ENCODE peak calls at places on chromosomes 2 and 18, in ten cellular contexts. One of them, this sample, is unnamed.

GRCh38 chr2:229654437-229654836 is 59.9 kb downstream of the DNER start:
- DNase-seq in cardiac muscle cell: no peak
- DNase-seq in Peyer's patch: no peak
- DNase-seq in kidney: no peak
- DNase-seq in pancreas: no peak
- DNase-seq in psoas muscle: no peak
- DNase-seq in upper lobe of right lung: no peak
- DNase-seq in transverse colon: no peak
- DNase-seq in GM12878: no peak
- DNase-seq in colonic mucosa: no peak
- DNase-seq in this sample: no peak

GRCh38 chr18:71028285-71028762 is 739.5 kb downstream of the SOCS6 start:
- DNase-seq in cardiac muscle cell: peak; percentile 64
- DNase-seq in Peyer's patch: no peak
- DNase-seq in kidney: no peak
- DNase-seq in pancreas: no peak
- DNase-seq in psoas muscle: peak; percentile 41
- DNase-seq in upper lobe of right lung: no peak
- DNase-seq in transverse colon: no peak
- DNase-seq in GM12878: no peak
- DNase-seq in colonic mucosa: no peak
- DNase-seq in this sample: no peak

GRCh38 chr2:240619506-240620148 is 5.7 kb upstream of the GPR35 start:
- DNase-seq in cardiac muscle cell: no peak
- DNase-seq in Peyer's patch: peak; percentile 43
- DNase-seq in kidney: no peak
- DNase-seq in pancreas: no peak
- DNase-seq in psoas muscle: peak; percentile 43
- DNase-seq in upper lobe of right lung: peak; percentile 68
- DNase-seq in transverse colon: no peak
- DNase-seq in GM12878: no peak
- DNase-seq in colonic mucosa: no peak
- DNase-seq in this sample: no peak

GRCh38 chr2:190679813-190680591 is 31.1 kb downstream of the NAB1 start:
- DNase-seq in cardiac muscle cell: peak; percentile 49
- DNase-seq in Peyer's patch: peak; percentile 84
- DNase-seq in kidney: peak; percentile 70
- DNase-seq in pancreas: peak; percentile 38
- DNase-seq in psoas muscle: peak; percentile 68
- DNase-seq in upper lobe of right lung: peak; percentile 74
- DNase-seq in transverse colon: peak; percentile 73
- DNase-seq in GM12878: peak; percentile 54
- DNase-seq in colonic mucosa: peak; percentile 68
- DNase-seq in this sample: peak; percentile 59

GRCh38 chr18:58337285-58337684 is 291.6 kb downstream of the ALPK2 start:
- DNase-seq in cardiac muscle cell: no peak
- DNase-seq in Peyer's patch: no peak
- DNase-seq in kidney: no peak
- DNase-seq in pancreas: no peak
- DNase-seq in psoas muscle: no peak
- DNase-seq in upper lobe of right lung: no peak
- DNase-seq in transverse colon: no peak
- DNase-seq in GM12878: no peak
- DNase-seq in colonic mucosa: no peak
- DNase-seq in this sample: no peak

GRCh38 chr18:36536426-36536825 is 238.9 kb downstream of the FHOD3 start:
- DNase-seq in cardiac muscle cell: no peak
- DNase-seq in Peyer's patch: no peak
- DNase-seq in kidney: no peak
- DNase-seq in pancreas: no peak
- DNase-seq in psoas muscle: no peak
- DNase-seq in upper lobe of right lung: no peak
- DNase-seq in transverse colon: no peak
- DNase-seq in GM12878: no peak
- DNase-seq in colonic mucosa: no peak
- DNase-seq in this sample: no peak

GRCh38 chr2:112818094-112818902 is 18.3 kb downstream of the IL1B start:
- DNase-seq in cardiac muscle cell: peak; percentile 41
- DNase-seq in Peyer's patch: no peak
- DNase-seq in kidney: no peak
- DNase-seq in pancreas: no peak
- DNase-seq in psoas muscle: no peak
- DNase-seq in upper lobe of right lung: no peak
- DNase-seq in transverse colon: no peak
- DNase-seq in GM12878: no peak
- DNase-seq in colonic mucosa: no peak
- DNase-seq in this sample: no peak

GRCh38 chr2:96764253-96764637 is 3.5 kb downstream of the CNNM4 start:
- DNase-seq in cardiac muscle cell: no peak
- DNase-seq in Peyer's patch: no peak
- DNase-seq in kidney: no peak
- DNase-seq in pancreas: no peak
- DNase-seq in psoas muscle: no peak
- DNase-seq in upper lobe of right lung: peak; percentile 68
- DNase-seq in transverse colon: peak; percentile 51
- DNase-seq in GM12878: no peak
- DNase-seq in colonic mucosa: no peak
- DNase-seq in this sample: no peak

GRCh38 chr18:23053756-23054457 is 81.4 kb upstream of the CABLES1 start:
- DNase-seq in cardiac muscle cell: peak; percentile 73
- DNase-seq in Peyer's patch: no peak
- DNase-seq in kidney: no peak
- DNase-seq in pancreas: no peak
- DNase-seq in psoas muscle: no peak
- DNase-seq in upper lobe of right lung: no peak
- DNase-seq in transverse colon: no peak
- DNase-seq in GM12878: no peak
- DNase-seq in colonic mucosa: no peak
- DNase-seq in this sample: no peak

GRCh38 chr2:85867121-85867520 is 21.7 kb downstream of the ST3GAL5 start:
- DNase-seq in cardiac muscle cell: no peak
- DNase-seq in Peyer's patch: no peak
- DNase-seq in kidney: no peak
- DNase-seq in pancreas: no peak
- DNase-seq in psoas muscle: no peak
- DNase-seq in upper lobe of right lung: no peak
- DNase-seq in transverse colon: no peak
- DNase-seq in GM12878: no peak
- DNase-seq in colonic mucosa: no peak
- DNase-seq in this sample: no peak

GRCh38 chr2:66717491-66717890 is 282.6 kb downstream of the MEIS1 start:
- DNase-seq in cardiac muscle cell: peak; percentile 19
- DNase-seq in Peyer's patch: no peak
- DNase-seq in kidney: no peak
- DNase-seq in pancreas: no peak
- DNase-seq in psoas muscle: no peak
- DNase-seq in upper lobe of right lung: no peak
- DNase-seq in transverse colon: no peak
- DNase-seq in GM12878: no peak
- DNase-seq in colonic mucosa: no peak
- DNase-seq in this sample: no peak

GRCh38 chr2:189393440-189394111 is 47.7 kb upstream of the WDR75 start:
- DNase-seq in cardiac muscle cell: peak; percentile 90
- DNase-seq in Peyer's patch: no peak
- DNase-seq in kidney: no peak
- DNase-seq in pancreas: no peak
- DNase-seq in psoas muscle: no peak
- DNase-seq in upper lobe of right lung: no peak
- DNase-seq in transverse colon: no peak
- DNase-seq in GM12878: no peak
- DNase-seq in colonic mucosa: no peak
- DNase-seq in this sample: no peak

GRCh38 chr2:47007221-47007825 is 91.7 kb upstream of the MCFD2 start:
- DNase-seq in cardiac muscle cell: no peak
- DNase-seq in Peyer's patch: no peak
- DNase-seq in kidney: peak; percentile 59
- DNase-seq in pancreas: no peak
- DNase-seq in psoas muscle: no peak
- DNase-seq in upper lobe of right lung: no peak
- DNase-seq in transverse colon: no peak
- DNase-seq in GM12878: no peak
- DNase-seq in colonic mucosa: no peak
- DNase-seq in this sample: no peak

GRCh38 chr2:224173882-224174415 is 134.9 kb upstream of the SERPINE2 start:
- DNase-seq in cardiac muscle cell: no peak
- DNase-seq in Peyer's patch: no peak
- DNase-seq in kidney: no peak
- DNase-seq in pancreas: no peak
- DNase-seq in psoas muscle: no peak
- DNase-seq in upper lobe of right lung: no peak
- DNase-seq in transverse colon: no peak
- DNase-seq in GM12878: no peak
- DNase-seq in colonic mucosa: no peak
- DNase-seq in this sample: no peak

GRCh38 chr2:6692061-6692460 is 173.6 kb downstream of the CMPK2 start:
- DNase-seq in cardiac muscle cell: no peak
- DNase-seq in Peyer's patch: no peak
- DNase-seq in kidney: no peak
- DNase-seq in pancreas: no peak
- DNase-seq in psoas muscle: no peak
- DNase-seq in upper lobe of right lung: no peak
- DNase-seq in transverse colon: no peak
- DNase-seq in GM12878: no peak
- DNase-seq in colonic mucosa: no peak
- DNase-seq in this sample: no peak

GRCh38 chr2:19739256-19739655 is 162.5 kb downstream of the TTC32 start:
- DNase-seq in cardiac muscle cell: no peak
- DNase-seq in Peyer's patch: no peak
- DNase-seq in kidney: no peak
- DNase-seq in pancreas: no peak
- DNase-seq in psoas muscle: peak; percentile 67
- DNase-seq in upper lobe of right lung: no peak
- DNase-seq in transverse colon: no peak
- DNase-seq in GM12878: no peak
- DNase-seq in colonic mucosa: no peak
- DNase-seq in this sample: no peak

GRCh38 chr18:47035156-47035671 is at the start of gene ELOA2:
- DNase-seq in cardiac muscle cell: no peak
- DNase-seq in Peyer's patch: no peak
- DNase-seq in kidney: no peak
- DNase-seq in pancreas: no peak
- DNase-seq in psoas muscle: no peak
- DNase-seq in upper lobe of right lung: no peak
- DNase-seq in transverse colon: no peak
- DNase-seq in GM12878: no peak
- DNase-seq in colonic mucosa: no peak
- DNase-seq in this sample: no peak

GRCh38 chr2:27353762-27354596 is 2.6 kb downstream of the GTF3C2 start:
- DNase-seq in cardiac muscle cell: peak; percentile 32
- DNase-seq in Peyer's patch: no peak
- DNase-seq in kidney: no peak
- DNase-seq in pancreas: no peak
- DNase-seq in psoas muscle: peak; percentile 70
- DNase-seq in upper lobe of right lung: no peak
- DNase-seq in transverse colon: no peak
- DNase-seq in GM12878: no peak
- DNase-seq in colonic mucosa: no peak
- DNase-seq in this sample: no peak

GRCh38 chr2:120947982-120948661 is 212.5 kb downstream of the GLI2 start:
- DNase-seq in cardiac muscle cell: no peak
- DNase-seq in Peyer's patch: no peak
- DNase-seq in kidney: no peak
- DNase-seq in pancreas: no peak
- DNase-seq in psoas muscle: no peak
- DNase-seq in upper lobe of right lung: no peak
- DNase-seq in transverse colon: no peak
- DNase-seq in GM12878: no peak
- DNase-seq in colonic mucosa: no peak
- DNase-seq in this sample: no peak
- TF ChIP-seq CTCF in cardiac muscle cell: no peak
- TF ChIP-seq CTCF in Peyer's patch: no peak
- TF ChIP-seq CTCF in kidney: no peak
- TF ChIP-seq CTCF in pancreas: no peak
- TF ChIP-seq CTCF in psoas muscle: no peak
- TF ChIP-seq CTCF in upper lobe of right lung: no peak
- TF ChIP-seq CTCF in transverse colon: no peak
- TF ChIP-seq CTCF in GM12878: no peak
- TF ChIP-seq CTCF in colonic mucosa: no peak
- TF ChIP-seq CTCF in this sample: no peak

GRCh38 chr2:160489096-160489495 is 4.5 kb downstream of the RBMS1 start:
- DNase-seq in cardiac muscle cell: no peak
- DNase-seq in Peyer's patch: no peak
- DNase-seq in kidney: no peak
- DNase-seq in pancreas: no peak
- DNase-seq in psoas muscle: no peak
- DNase-seq in upper lobe of right lung: no peak
- DNase-seq in transverse colon: no peak
- DNase-seq in GM12878: no peak
- DNase-seq in colonic mucosa: no peak
- DNase-seq in this sample: no peak
- H3K4me1 ChIP-seq in cardiac muscle cell: peaks cover 11% of the 10 kb centered on the region
- H3K4me1 ChIP-seq in Peyer's patch: no peaks in the 10 kb centered on the region
- H3K4me1 ChIP-seq in kidney: peaks cover 3% of the 10 kb centered on the region
- H3K4me1 ChIP-seq in pancreas: no peaks in the 10 kb centered on the region
- H3K4me1 ChIP-seq in psoas muscle: peaks cover 29% of the 10 kb centered on the region
- H3K4me1 ChIP-seq in upper lobe of right lung: peaks cover 24% of the 10 kb centered on the region
- H3K4me1 ChIP-seq in transverse colon: peaks cover 3% of the 10 kb centered on the region
- H3K4me1 ChIP-seq in GM12878: no peaks in the 10 kb centered on the region
- H3K4me1 ChIP-seq in colonic mucosa: no peaks in the 10 kb centered on the region
- H3K4me1 ChIP-seq in this sample: peaks cover 65% of the 10 kb centered on the region

GRCh38 chr2:146642066-146642465 is 1202.8 kb upstream of the ACVR2A start:
- DNase-seq in cardiac muscle cell: no peak
- DNase-seq in Peyer's patch: no peak
- DNase-seq in kidney: peak; percentile 52
- DNase-seq in pancreas: no peak
- DNase-seq in psoas muscle: no peak
- DNase-seq in upper lobe of right lung: no peak
- DNase-seq in transverse colon: no peak
- DNase-seq in GM12878: no peak
- DNase-seq in colonic mucosa: no peak
- DNase-seq in this sample: no peak
- H3K4me3 ChIP-seq in cardiac muscle cell: no peak overlapping the region
- H3K4me3 ChIP-seq in Peyer's patch: no peak overlapping the region
- H3K4me3 ChIP-seq in kidney: no peak overlapping the region
- H3K4me3 ChIP-seq in pancreas: no peak overlapping the region
- H3K4me3 ChIP-seq in psoas muscle: no peak overlapping the region
- H3K4me3 ChIP-seq in upper lobe of right lung: no peak overlapping the region
- H3K4me3 ChIP-seq in transverse colon: no peak overlapping the region
- H3K4me3 ChIP-seq in GM12878: no peak overlapping the region
- H3K4me3 ChIP-seq in colonic mucosa: no peak overlapping the region
- H3K4me3 ChIP-seq in this sample: no peak overlapping the region

DNA sequence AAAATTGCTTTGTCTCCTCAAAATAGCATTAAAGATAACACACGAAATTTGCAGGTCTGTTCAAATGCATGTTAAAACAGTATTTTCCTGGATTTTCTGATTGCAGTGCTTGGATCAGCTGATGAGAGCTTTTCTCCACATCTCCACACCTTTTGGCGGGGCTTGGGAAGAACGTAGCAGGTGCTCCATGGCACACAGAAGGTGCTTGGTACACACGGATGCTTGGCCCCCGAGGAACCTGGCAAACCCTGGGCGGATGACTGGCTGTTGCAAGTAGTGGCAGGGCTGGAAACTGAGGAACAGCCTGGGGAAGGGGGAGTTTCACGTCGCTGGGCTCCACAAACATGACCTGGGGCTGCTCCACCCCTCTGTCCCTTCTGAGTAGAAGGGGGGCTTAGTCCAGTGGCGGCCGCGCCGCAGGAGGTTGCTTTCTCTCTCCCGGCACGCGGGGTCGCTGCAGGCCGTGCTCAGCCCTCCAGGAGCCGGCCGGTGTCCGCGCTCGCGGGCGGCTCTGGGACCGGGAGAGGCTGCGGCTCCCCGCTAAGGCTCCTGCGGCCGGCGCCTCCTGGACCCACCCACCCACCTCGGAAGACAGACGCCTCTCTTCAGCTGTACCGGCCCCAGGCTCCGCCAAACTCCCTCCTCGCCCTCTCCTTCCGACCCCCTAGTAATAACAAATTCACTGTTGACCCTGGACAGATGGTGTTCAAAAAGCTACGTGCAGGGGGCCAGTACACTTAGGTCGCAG is 69.3 kb downstream of the MARCO start:
- DNase-seq in cardiac muscle cell: peak; percentile 62
- DNase-seq in Peyer's patch: peak; percentile 41
- DNase-seq in kidney: peak; percentile 84
- DNase-seq in pancreas: peak; percentile 68
- DNase-seq in psoas muscle: peak; percentile 66
- DNase-seq in upper lobe of right lung: peak; percentile 81
- DNase-seq in transverse colon: peak; percentile 39
- DNase-seq in GM12878: no peak
- DNase-seq in colonic mucosa: no peak
- DNase-seq in this sample: no peak
- TF ChIP-seq CTCF in cardiac muscle cell: peak; percentile 61
- TF ChIP-seq CTCF in Peyer's patch: peak; percentile 38
- TF ChIP-seq CTCF in kidney: peak; percentile 70
- TF ChIP-seq CTCF in pancreas: peak; percentile 21
- TF ChIP-seq CTCF in psoas muscle: peak; percentile 62
- TF ChIP-seq CTCF in upper lobe of right lung: peak; percentile 60
- TF ChIP-seq CTCF in transverse colon: peak; percentile 40
- TF ChIP-seq CTCF in GM12878: peak; percentile 45
- TF ChIP-seq CTCF in colonic mucosa: no peak
- TF ChIP-seq CTCF in this sample: no peak

This sample was measured in CD8-positive, alpha-beta T cell.